ENCODE peak calls at places on chromosomes 5 and 9, in eight cellular contexts. H, E, Y, X, A, L, S and Q are unnamed samples.
A peak's percentile ranks its signal among the peaks of the same experiment; 100 is the strongest.

GRCh38 chr5:130529716-130530485 is 625.6 kb downstream of the CHSY3 start:
- DNase-seq in E (peak; percentile 100), X (no peak), A (no peak), L (peak; percentile 65), H (no peak), Y (no peak), S (no peak), Q (no peak)

GRCh38 chr5:77437194-77437593 is 54.9 kb downstream of the WDR41 start:
- DNase-seq in A (no peak), E (peak; percentile 17), L (no peak), H (no peak), Y (no peak), S (no peak), X (no peak), Q (peak; percentile 35)

GRCh38 chr5:54820346-54820745 is 165.0 kb downstream of the ESM1 start:
- DNase-seq in A (no peak), S (peak; percentile 83), H (no peak), E (no peak), Y (no peak), X (no peak), L (no peak), Q (no peak)

GRCh38 chr5:62521319-62521718 is 57.3 kb upstream of the LRRC70 start:
- DNase-seq in H (no peak), S (no peak), Y (no peak), A (no peak), E (no peak), L (no peak), X (no peak), Q (no peak)

GRCh38 chr9:38083858-38084555 is 15.0 kb upstream of the SHB start:
- DNase-seq in L (no peak), S (peak; percentile 49), H (no peak), E (no peak), X (no peak), Y (no peak), A (no peak), Q (no peak)

GRCh38 chr5:55694152-55694830 is 17.8 kb downstream of the SLC38A9 start:
- DNase-seq in X (no peak), E (peak; percentile 45), S (peak; percentile 32), Y (no peak), L (no peak), H (no peak), A (no peak), Q (peak; percentile 75)

GRCh38 chr5:102959055-102959454 is 160.9 kb downstream of the GIN1 start:
- DNase-seq in H (no peak), L (no peak), A (no peak), X (no peak), S (peak; percentile 95), E (peak; percentile 85), Y (no peak), Q (no peak)

GRCh38 chr9:136543830-136544548 is 1.9 kb downstream of the NOTCH1 start:
- DNase-seq in Y (peak; percentile 59), S (no peak), E (no peak), X (no peak), H (no peak), A (peak; percentile 54), L (no peak), Q (no peak)

DNA sequence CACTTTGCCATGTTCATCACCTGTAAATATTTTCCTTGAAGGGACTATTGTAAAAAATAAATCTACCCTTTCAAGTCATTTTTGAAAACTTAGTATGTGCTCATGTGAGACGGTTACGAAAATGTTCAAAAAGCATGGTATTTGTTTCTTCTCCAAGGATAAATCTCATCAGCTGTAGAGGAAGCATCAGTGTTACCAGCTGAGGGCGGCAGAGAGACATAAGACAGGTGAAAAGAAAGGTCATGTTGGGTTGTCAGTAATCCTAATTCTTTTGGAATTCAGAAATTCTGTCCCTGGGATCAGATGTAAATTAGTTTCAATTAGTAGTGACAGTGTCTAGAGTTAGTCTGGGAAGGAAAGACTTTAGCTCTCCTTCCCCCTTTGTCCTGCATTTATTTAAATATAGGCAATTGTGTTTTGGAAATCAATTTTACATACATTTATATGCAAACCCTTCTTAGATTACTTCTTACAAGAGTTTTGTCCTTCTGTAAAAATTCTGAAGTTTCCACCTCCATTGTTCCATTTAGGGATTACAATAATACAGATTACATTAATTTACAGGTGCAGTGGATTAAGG is 791.9 kb upstream of the CDH6 start:
- DNase-seq in Y (peak; percentile 30), L (no peak), X (no peak), E (peak; percentile 60), S (peak; percentile 39), H (no peak), A (peak; percentile 9), Q (peak; percentile 35)
- TF ChIP-seq CTCF in Y (peak; percentile 36), L (peak; percentile 42), X (no peak), E (peak; percentile 81), S (peak; percentile 42), H (no peak), A (peak; percentile 21), Q (peak; percentile 80)

GRCh38 chr5:142644127-142644526 is 41.8 kb downstream of the FGF1 start:
- DNase-seq in S (peak; percentile 52), X (no peak), H (no peak), E (peak; percentile 82), Y (no peak), A (no peak), L (no peak), Q (no peak)

GRCh38 chr5:142642427-142642826 is 43.5 kb downstream of the FGF1 start:
- DNase-seq in X (no peak), A (no peak), Y (no peak), S (no peak), H (no peak), L (no peak), E (no peak), Q (no peak)

GRCh38 chr5:142641681-142642080 is 44.2 kb downstream of the FGF1 start:
- DNase-seq in L (no peak), H (no peak), E (no peak), X (no peak), A (no peak), S (peak; percentile 46), Y (no peak), Q (no peak)

GRCh38 chr5:142645456-142645855 is 40.4 kb downstream of the FGF1 start:
- DNase-seq in A (no peak), L (no peak), S (no peak), H (no peak), Y (no peak), X (no peak), E (no peak), Q (no peak)

GRCh38 chr5:142644640-142645361 is 41.1 kb downstream of the FGF1 start:
- DNase-seq in S (peak; percentile 100), E (peak; percentile 99), Y (no peak), H (no peak), L (no peak), A (no peak), X (no peak), Q (no peak)
- H3K4me3 ChIP-seq in S (no peak overlapping the region), E (no peak overlapping the region), Y (no peak overlapping the region), H (no peak overlapping the region), L (no peak overlapping the region), A (no peak overlapping the region), X (no peak overlapping the region), Q (no peak overlapping the region)

GRCh38 chr9:21558079-21558478 is 76.0 kb upstream of the IFNE start:
- DNase-seq in X (no peak), L (no peak), A (no peak), E (no peak), H (no peak), Y (no peak), S (no peak), Q (no peak)

GRCh38 chr9:21561502-21561901 is 79.4 kb upstream of the IFNE start:
- DNase-seq in A (no peak), L (no peak), Y (no peak), H (no peak), X (no peak), S (no peak), E (no peak), Q (no peak)

GRCh38 chr9:21560281-21560745 is 78.2 kb upstream of the IFNE start:
- DNase-seq in E (no peak), X (no peak), A (no peak), H (no peak), Y (no peak), L (no peak), S (no peak), Q (no peak)

GRCh38 chr9:21558627-21559401 is 76.7 kb upstream of the IFNE start:
- DNase-seq in X (no peak), L (peak; percentile 43), Y (peak; percentile 10), A (no peak), S (peak; percentile 52), H (no peak), E (peak; percentile 39), Q (no peak)

DNA sequence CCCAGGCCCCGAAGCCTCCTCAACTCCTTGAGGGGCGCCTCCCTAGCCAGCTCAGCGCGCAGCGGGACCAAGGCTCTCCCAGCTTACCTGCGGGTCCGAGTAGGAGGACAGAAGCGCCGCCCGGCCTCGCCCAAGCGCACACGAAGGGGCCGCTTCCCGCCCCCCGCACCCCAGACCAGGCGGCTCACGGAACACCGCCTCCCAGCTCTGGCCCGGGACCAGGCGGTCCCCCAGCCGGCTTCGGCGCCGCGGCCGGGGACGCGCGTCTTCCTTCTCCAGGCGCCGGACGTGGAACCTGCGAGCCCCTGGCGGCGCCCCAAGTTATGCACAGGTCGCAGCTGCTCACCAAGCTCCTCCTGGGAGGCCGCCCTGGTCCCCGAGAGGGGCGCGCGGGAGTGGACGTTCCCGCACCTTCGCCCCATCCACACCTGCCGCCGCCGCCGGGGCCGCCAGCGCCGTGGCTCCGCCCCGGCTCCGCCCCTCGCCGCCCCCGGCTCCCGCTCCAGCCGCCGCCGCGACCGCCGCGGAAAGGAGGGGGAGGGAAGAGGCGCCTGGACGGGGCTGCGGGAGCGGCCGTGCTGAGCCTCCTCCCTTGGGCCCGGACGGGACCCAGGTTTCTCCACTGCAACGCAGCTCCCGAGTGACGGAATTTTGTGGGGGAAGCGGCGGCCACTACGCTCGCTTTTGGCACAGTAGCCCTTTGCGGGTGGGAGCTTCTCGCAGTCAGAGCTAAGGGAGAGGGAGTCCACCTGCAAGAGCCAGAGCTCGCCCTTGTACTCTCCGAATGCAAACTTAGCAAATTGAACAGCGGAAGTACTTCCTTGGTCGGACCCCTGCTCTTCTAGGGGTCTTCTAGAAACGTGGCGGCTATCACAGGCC is 77.5 kb upstream of the IFNE start:
- DNase-seq in E (peak; percentile 84), S (peak; percentile 88), H (peak; percentile 15), Y (peak; percentile 49), L (peak; percentile 71), X (peak; percentile 57), A (no peak), Q (no peak)
- TF ChIP-seq CTCF in E (no peak), S (no peak), H (peak; percentile 19), Y (peak; percentile 3), L (no peak), X (no peak), A (no peak), Q (no peak)

GRCh38 chr9:33816327-33817252 is at the start of gene UBE2R2:
- DNase-seq in H (peak; percentile 89), A (peak; percentile 80), E (peak; percentile 92), X (peak; percentile 95), S (peak; percentile 84), Y (peak; percentile 92), L (peak; percentile 96), Q (peak; percentile 65)

GRCh38 chr9:33813712-33814641 is 3.0 kb upstream of the UBE2R2 start:
- DNase-seq in X (no peak), Y (no peak), H (no peak), S (peak; percentile 85), A (no peak), L (no peak), E (peak; percentile 83), Q (no peak)

GRCh38 chr9:33817327-33818166 is 587 bp downstream of the UBE2R2 start:
- DNase-seq in E (peak; percentile 55), L (peak; percentile 83), S (peak; percentile 76), Y (peak; percentile 54), A (peak; percentile 25), X (peak; percentile 83), H (peak; percentile 16), Q (no peak)

GRCh38 chr9:33814816-33815215 is 2.1 kb upstream of the UBE2R2 start:
- DNase-seq in H (no peak), A (no peak), L (no peak), X (no peak), S (no peak), E (no peak), Y (no peak), Q (no peak)

DNA sequence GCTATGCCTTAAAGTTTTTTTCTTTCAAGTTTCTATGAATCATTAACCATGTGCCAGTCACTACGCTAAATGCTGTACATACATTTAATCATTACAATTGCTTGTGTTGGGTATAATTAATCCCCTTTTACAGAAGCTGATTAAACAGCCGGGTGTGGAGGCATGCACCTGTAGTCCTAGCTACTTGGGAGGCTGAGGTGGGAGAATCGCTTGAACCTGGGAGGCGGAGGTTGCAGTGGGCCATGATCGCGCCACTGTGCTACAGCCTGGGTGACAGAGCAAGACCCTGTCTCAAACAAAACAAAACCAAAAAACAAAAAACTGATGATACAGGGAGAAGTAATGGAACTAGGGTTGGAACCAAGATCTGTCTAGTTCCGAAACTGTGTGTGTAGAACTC is 1.2 kb upstream of the UBE2R2 start:
- DNase-seq in Y (no peak), A (no peak), X (no peak), E (no peak), S (no peak), L (no peak), H (no peak), Q (no peak)
- H3K4me3 ChIP-seq in Y (no peak overlapping the region), A (no peak overlapping the region), X (no peak overlapping the region), E (no peak overlapping the region), S (no peak overlapping the region), L (no peak overlapping the region), H (no peak overlapping the region), Q (no peak overlapping the region)